ENCODE peak calls at places on chromosome 14, in six cellular contexts. S is AG09319, F is hepatocyte, O is prostate gland, L is AG09309, N is WTC11. M is an unnamed sample.

GRCh38 chr14:72547999-72548398 is 345.9 kb downstream of the DPF3 start:
- DNase-seq in S (no peak), F (no peak), O (no peak), L (no peak), N (no peak), M (no peak)

GRCh38 chr14:58587271-58587670 is 50.5 kb upstream of the DACT1 start:
- DNase-seq in S (peak; percentile 45), F (no peak), O (no peak), L (peak; percentile 24), N (no peak), M (no peak)

GRCh38 chr14:74980746-74981661 is 21.7 kb upstream of the EIF2B2 start:
- DNase-seq in S (no peak), F (no peak), O (no peak), L (no peak), N (peak; percentile 55), M (no peak)

GRCh38 chr14:51527073-51527472 is 124.6 kb upstream of the FRMD6 start:
- DNase-seq in S (no peak), F (no peak), O (no peak), L (no peak), N (no peak), M (no peak)

GRCh38 chr14:24167527-24168114 is 4.3 kb upstream of the REC8 start:
- DNase-seq in S (no peak), F (no peak), O (no peak), L (no peak), N (no peak), M (no peak)

GRCh38 chr14:96166475-96167223 is 38.0 kb upstream of the BDKRB2 start:
- DNase-seq in S (peak; percentile 77), F (peak; percentile 0), O (no peak), L (peak; percentile 78), N (no peak), M (no peak)

GRCh38 chr14:68841030-68841809 is 48.4 kb upstream of the ZFP36L1 start:
- DNase-seq in S (no peak), F (no peak), O (no peak), L (no peak), N (no peak), M (no peak)

GRCh38 chr14:64675246-64675645 is 29.0 kb upstream of the PLEKHG3 start:
- DNase-seq in S (no peak), F (no peak), O (no peak), L (no peak), N (no peak), M (no peak)

GRCh38 chr14:30005114-30005698 is 77.6 kb upstream of the PRKD1 start:
- DNase-seq in S (peak; percentile 48), F (peak; percentile 68), O (peak; percentile 12), L (peak; percentile 52), N (no peak), M (no peak)
- TF ChIP-seq CTCF in S (peak; percentile 74), F (peak; percentile 90), O (peak; percentile 59), L (peak; percentile 74), N (peak; percentile 47), M (peak; percentile 83)

DNA sequence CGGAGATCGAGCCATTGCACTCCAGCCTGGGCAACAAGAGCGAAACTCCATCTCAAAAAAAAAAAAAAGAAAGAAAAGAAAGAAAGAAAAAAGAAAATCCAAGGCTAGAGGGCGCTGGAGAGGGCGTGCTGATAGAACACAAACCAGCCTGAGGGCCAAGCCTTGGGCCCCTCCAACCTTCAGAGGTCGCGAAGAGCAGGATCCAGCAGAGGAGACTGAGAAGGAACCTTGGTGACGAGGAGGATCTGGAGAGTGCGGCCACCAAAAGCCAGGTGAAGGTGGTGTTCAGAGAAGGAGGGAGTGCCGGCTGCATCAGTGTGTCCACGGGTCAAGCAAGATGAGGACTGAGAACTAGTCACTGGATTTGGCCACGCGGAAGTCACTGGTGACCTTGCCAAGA is 4.1 kb upstream of the DYNC1H1 start:
- DNase-seq in S (no peak), F (no peak), O (no peak), L (no peak), N (peak; percentile 44), M (no peak)
- TF ChIP-seq CTCF in S (peak; percentile 42), F (peak; percentile 38), O (no peak), L (peak; percentile 60), N (peak; percentile 19), M (no peak)

DNA sequence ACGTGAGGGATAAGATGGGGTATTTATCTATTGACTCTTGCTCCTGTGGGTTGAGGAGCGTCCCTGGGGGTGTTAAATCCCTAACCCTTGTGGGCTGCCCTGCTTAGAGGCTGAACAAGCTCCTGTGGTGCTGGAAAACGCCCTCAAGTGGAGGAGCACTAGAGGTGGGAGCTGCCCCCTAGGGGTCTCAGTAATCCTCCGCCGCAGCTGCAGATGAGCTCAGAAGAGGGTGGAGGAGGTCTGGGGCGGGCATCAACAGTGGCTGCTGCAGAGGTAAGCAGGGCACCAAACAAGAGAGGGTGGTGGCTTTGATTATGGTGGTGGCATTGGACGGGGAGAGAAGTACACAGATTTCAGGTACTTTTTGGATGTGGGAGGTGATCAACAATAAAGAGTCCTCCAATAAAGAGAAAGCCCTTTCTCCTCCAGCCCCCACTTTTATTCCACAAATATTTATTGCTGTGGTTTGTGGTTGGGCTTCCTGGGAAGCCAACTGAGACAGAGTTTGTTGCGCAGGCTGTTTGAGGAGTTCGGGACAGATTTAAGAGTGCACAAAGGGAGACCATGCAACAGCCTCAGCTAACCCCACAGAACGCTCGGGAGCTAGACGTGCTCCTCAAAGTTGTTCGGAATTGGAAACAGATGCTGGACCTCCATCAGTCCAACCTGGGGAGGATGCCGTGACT is 179.9 kb downstream of the ADCK1 start:
- DNase-seq in S (no peak), F (no peak), O (no peak), L (peak; percentile 28), N (peak; percentile 62), M (peak; percentile 52)
- TF ChIP-seq CTCF in S (no peak), F (no peak), O (no peak), L (no peak), N (peak; percentile 15), M (peak; percentile 38)

GRCh38 chr14:22002860-22003284 is 329.3 kb upstream of the OR4E1 start:
- DNase-seq in S (no peak), F (peak; percentile 62), O (no peak), L (no peak), N (peak; percentile 76), M (no peak)
- TF ChIP-seq CTCF in S (no peak), F (peak; percentile 52), O (no peak), L (no peak), N (peak; percentile 58), M (peak; percentile 36)

GRCh38 chr14:91019673-91020072 is 40.8 kb downstream of the RPS6KA5 start:
- DNase-seq in S (no peak), F (no peak), O (no peak), L (no peak), N (no peak), M (no peak)
- TF ChIP-seq CTCF in S (no peak), F (no peak), O (no peak), L (no peak), N (no peak), M (no peak)

DNA sequence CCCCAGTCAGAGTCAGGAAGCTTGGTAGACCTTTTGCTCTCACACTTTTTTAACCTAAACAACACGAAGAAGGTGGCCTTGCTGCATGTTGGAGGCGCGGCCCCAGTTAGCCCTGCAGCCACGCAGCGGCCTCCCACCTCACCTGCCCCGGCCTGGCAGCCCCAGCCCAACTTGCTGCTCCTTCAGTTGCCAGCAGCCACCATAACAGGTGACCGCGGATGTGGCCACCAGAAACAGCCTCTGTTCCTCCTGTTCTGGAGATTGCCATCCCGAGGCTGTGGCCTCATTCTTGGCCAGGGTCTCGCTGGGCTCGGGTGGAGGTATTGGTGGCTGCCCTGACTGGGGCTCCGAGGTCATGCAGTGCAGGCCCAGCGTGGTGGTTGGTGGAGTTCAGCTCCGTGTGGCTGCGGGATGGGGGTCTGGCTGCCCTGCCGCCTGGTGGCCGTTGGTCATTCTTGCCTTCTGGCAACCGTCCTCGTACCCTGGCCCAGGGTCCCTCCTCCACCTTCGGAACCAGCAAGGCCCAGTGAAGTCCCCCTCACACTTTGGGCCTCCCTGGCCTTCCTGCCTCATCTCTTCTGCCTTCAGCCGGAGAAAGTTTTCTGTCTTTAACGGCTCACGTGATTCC is 20.7 kb upstream of the TEX22 start:
- DNase-seq in S (no peak), F (no peak), O (no peak), L (no peak), N (peak; percentile 35), M (no peak)
- TF ChIP-seq CTCF in S (no peak), F (no peak), O (no peak), L (no peak), N (peak; percentile 18), M (no peak)

GRCh38 chr14:103126873-103127304 is 3.6 kb downstream of the TNFAIP2 start:
- DNase-seq in S (no peak), F (peak; percentile 92), O (peak; percentile 76), L (no peak), N (peak; percentile 81), M (peak; percentile 23)

GRCh38 chr14:103125098-103126070 is 2.1 kb downstream of the TNFAIP2 start:
- DNase-seq in S (no peak), F (no peak), O (no peak), L (no peak), N (no peak), M (no peak)

GRCh38 chr14:103124501-103125001 is 1.3 kb downstream of the TNFAIP2 start:
- DNase-seq in S (no peak), F (no peak), O (no peak), L (no peak), N (no peak), M (no peak)

GRCh38 chr14:103127356-103127755 is 4.1 kb downstream of the TNFAIP2 start:
- DNase-seq in S (no peak), F (no peak), O (no peak), L (no peak), N (peak; percentile 53), M (no peak)

GRCh38 chr14:103126088-103126872 is 3.0 kb downstream of the TNFAIP2 start:
- DNase-seq in S (no peak), F (no peak), O (no peak), L (no peak), N (no peak), M (no peak)
- TF ChIP-seq CTCF in S (no peak), F (no peak), O (no peak), L (no peak), N (no peak), M (no peak)

DNA sequence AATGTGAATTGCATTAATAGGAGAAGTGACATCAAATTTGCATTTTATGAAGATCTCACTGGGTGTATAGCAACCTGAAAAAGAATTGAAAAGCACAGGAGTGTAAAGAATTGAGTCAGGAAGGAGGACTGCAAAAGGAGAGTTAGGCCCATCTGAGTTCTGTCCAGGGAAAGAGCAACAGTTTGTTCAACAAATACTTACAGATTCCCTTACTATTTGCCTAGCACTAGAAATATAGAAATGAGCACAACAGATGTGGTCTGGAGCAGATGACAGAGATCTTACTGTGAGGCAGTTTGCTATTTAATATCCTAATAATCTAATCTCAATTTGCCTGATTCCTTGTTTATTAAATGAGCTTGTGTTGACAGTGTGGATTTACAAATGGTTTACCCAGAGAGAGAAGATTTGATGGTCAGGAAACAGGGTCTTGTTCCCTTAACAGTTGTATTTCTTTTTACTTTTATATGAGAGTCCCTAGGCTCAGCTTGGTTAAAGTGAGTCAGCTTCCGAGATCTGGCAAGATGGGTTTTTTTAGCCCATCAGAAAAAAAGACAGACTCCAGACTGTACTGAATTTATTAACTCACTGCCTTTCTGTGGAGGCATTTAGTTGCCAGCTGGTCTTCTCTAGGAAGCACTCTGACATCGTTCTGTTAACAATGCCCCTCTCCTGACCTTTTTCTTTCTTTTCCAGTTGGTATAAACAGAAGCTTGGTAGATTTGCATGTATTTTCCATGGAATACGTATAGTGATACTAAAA is 229.7 kb downstream of the TTC6 start:
- DNase-seq in S (no peak), F (no peak), O (no peak), L (no peak), N (no peak), M (no peak)
- TF ChIP-seq CTCF in S (no peak), F (no peak), O (no peak), L (no peak), N (no peak), M (no peak)